ENCODE peak calls at places on chromosomes 7 and 10, in five cellular contexts. M, C, G, B and Y are unnamed samples.

GRCh38 chr10:3119796-3120459 is 52.6 kb downstream of the PFKP start:
- DNase-seq in C (peak; percentile 39), B (no peak), M (no peak), G (no peak), Y (no peak)

GRCh38 chr10:52479567-52479966 is 165.5 kb downstream of the DKK1 start:
- DNase-seq in B (no peak), M (no peak), C (peak; percentile 17), G (no peak), Y (no peak)

GRCh38 chr7:142485617-142486226 is 227.9 kb upstream of the PRSS58 start:
- DNase-seq in B (no peak), G (no peak), C (no peak), M (no peak), Y (no peak)

GRCh38 chr7:140316165-140316661 is 82.1 kb downstream of the SLC37A3 start:
- DNase-seq in B (no peak), M (peak; percentile 67), C (no peak), G (peak; percentile 62), Y (peak; percentile 58)

GRCh38 chr10:63209703-63210102 is 76.6 kb downstream of the NRBF2 start:
- DNase-seq in M (no peak), G (no peak), B (no peak), C (no peak), Y (no peak)

GRCh38 chr7:28889290-28889689 is 68.8 kb downstream of the TRIL start:
- DNase-seq in M (no peak), G (no peak), C (peak; percentile 17), B (no peak), Y (no peak)

GRCh38 chr7:121406-121805 is 71.0 kb upstream of the FAM20C start:
- DNase-seq in M (no peak), B (no peak), G (no peak), C (no peak), Y (no peak)

GRCh38 chr10:104639595-104640338 is 1.3 kb upstream of the SORCS3 start:
- DNase-seq in B (peak; percentile 30), M (no peak), C (peak; percentile 32), G (no peak), Y (no peak)

GRCh38 chr10:69407621-69408301 is 9.0 kb downstream of the TACR2 start:
- DNase-seq in C (peak; percentile 54), G (no peak), M (no peak), B (peak; percentile 60), Y (no peak)

GRCh38 chr7:30908681-30909080 is 3.0 kb upstream of the AQP1 start:
- DNase-seq in B (peak; percentile 34), G (no peak), C (peak; percentile 41), M (no peak), Y (no peak)

GRCh38 chr7:26440253-26440992 is 148.8 kb downstream of the SNX10 start:
- DNase-seq in M (no peak), C (no peak), B (no peak), G (no peak), Y (no peak)

GRCh38 chr7:138974675-138975237 is 6.4 kb downstream of the KIAA1549 start:
- DNase-seq in M (no peak), C (no peak), B (no peak), G (no peak), Y (no peak)

DNA sequence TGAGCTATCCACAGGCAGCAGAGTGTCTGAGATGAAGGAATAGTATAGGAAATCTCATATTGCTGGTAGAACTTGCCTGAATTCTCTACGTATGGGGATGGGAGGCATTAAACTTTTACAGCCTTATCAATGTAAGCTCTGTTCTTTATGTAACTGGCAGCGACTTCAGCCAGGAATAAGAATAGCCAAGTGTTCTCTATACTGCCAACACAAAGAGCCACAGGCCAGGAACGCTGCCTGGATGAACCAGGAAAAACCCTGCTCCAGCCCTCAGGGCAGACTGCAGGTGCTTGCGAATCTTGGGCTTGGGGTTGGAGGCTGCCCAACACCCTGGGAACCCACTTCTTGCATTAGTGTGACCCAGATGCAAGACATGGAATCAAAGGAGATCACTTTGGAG is 6.1 kb upstream of the OLAH start:
- DNase-seq in B (no peak), C (no peak), G (no peak), M (no peak), Y (no peak)
- TF ChIP-seq CTCF in B (no peak), C (no peak), G (no peak), M (no peak), Y (no peak)

DNA sequence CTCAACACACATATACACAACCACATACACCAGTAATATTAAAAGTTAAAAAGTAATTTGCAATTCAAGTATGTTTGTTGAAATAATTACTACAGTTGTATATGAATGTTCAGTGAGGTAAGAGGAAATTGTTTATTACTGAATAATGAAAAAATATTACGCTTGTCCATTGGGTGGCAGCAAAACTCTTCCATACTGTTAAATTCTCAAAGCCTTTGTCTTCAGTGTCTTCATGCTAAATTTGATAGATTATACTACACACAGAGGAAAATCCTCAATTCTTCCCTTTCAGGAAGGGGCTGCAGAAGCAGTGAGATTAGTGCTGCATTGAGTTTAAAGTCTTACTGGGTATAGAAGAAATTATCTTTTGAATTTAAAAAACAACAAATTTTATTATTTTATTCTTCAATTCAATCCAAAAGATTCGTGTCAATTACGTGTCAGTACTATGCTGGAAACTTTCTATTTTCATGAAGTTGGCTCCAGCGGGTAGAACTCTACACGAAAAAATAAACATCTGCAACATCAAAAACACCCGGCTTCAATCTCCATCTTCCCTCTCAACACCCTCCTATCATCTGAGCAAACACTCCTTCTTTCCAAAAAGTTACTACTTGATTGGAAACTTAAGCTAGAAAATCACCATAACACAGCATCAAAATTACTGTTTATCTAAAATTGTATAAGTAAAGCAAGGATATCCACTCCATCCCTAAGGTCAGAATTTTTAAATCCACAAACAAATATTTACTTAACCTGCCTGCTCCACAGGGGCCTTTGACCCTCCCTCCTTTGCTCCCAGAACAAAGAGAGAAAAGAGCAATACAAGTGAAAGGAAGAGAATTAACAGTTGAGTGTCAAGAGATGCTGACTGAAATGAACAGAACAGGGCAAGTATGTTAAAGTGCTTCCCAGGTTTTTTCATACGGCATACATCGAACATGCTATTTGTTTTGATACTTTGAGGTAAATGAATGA is 37.0 kb upstream of the TES start:
- DNase-seq in B (peak; percentile 29), M (no peak), C (peak; percentile 44), G (no peak), Y (no peak)
- TF ChIP-seq CTCF in B (peak; percentile 52), M (peak; percentile 46), C (peak; percentile 37), G (peak; percentile 70), Y (peak; percentile 29)

GRCh38 chr10:119246862-119247549 is 39.6 kb downstream of the GRK5 start:
- DNase-seq in M (peak; percentile 38), C (no peak), B (no peak), G (no peak), Y (no peak)
- TF ChIP-seq CTCF in M (peak; percentile 3), C (no peak), B (no peak), G (no peak), Y (no peak)

DNA sequence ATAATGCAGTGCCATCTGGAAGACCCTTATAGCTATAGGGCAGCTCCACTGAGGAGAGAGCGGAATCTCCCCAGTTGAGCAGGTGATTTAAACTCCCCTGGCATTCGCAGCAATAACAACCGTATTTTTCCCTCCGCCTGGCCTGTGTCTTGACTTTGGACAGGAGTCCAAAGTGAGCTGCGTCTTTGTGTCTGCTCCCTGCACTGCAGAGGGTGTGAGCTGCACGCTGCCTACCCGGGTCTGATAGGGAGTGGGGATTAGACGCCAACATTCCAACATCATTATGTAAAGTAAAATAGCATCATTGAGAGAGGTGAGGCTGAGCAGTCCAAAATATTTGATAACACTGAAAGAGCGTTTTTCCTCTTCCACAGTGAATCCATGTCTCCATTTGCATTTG is 68.5 kb downstream of the CELF2 start:
- DNase-seq in B (no peak), C (peak; percentile 51), M (peak; percentile 50), G (no peak), Y (no peak)
- TF ChIP-seq CTCF in B (no peak), C (no peak), M (no peak), G (no peak), Y (no peak)

DNA sequence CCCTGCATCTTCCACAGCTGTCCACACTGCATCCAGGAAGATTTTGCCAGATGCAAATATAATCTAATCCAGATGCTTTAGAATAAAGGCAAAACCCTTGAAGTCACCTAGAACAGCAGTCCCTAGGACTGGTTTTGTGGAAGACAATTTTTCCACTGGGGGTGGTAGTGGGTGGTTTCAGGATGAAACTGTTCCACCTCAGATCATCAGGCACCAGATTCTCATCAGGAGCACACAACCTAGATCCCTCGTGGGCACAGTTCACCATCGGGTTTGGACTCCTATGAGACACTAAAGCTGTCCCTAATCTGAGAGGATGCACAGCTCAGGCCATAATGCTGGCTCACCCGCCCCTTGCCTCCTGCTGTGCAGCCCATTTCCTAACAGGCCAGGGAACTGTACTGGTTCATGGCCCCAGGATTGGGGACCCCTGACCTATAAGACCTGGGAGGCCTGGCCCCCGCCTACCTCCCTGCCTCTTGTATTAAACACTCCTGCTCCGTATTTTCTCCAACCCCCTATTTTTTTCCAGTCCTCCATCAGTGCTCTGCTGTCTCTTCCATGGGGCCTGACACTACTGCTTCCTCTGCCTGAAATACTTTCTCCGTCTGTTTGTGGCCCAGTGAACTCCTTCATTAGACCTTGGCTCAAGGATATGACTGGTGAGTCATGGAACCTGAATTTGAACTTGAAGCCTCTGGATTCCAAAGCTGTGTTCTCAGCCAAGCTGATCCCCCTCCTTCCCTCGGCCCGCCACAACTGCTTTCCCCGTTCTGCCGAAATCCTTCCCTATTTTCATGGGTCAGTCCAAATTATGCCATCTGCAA is 79.9 kb upstream of the RHEB start:
- DNase-seq in C (no peak), G (no peak), M (peak; percentile 63), B (no peak), Y (no peak)
- TF ChIP-seq CTCF in C (peak; percentile 18), G (no peak), M (no peak), B (no peak), Y (no peak)

GRCh38 chr7:80060218-80060806 is 74.3 kb upstream of the GNAI1 start:
- DNase-seq in G (no peak), M (no peak), C (peak; percentile 49), B (peak; percentile 32), Y (no peak)
- TF ChIP-seq CTCF in G (peak; percentile 61), M (peak; percentile 47), C (peak; percentile 40), B (peak; percentile 15), Y (no peak)

DNA sequence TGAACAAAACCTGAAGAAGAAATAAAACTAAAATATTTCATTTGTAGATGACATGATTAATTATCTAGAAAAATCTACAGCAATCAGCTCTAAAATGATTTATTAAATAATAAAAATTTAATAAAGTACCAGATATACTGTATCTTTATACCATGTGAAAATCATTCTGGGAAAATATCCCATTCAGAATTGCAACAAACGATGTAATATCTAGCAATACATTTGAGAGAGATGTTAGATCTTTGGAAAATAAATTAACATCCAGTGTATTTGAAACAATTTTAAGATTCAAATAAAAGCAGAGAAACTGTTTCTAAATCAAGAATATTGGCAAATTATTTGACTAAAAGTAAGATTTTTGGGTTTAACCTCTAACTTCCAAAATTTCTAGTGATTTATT is 62.2 kb downstream of the ZEB1 start:
- DNase-seq in B (no peak), M (no peak), C (no peak), G (no peak), Y (no peak)
- TF ChIP-seq CTCF in B (no peak), M (no peak), C (no peak), G (no peak), Y (no peak)

GRCh38 chr10:43686414-43686813 is 37.7 kb upstream of the ZNF32 start:
- DNase-seq in M (no peak), G (no peak), B (no peak), C (no peak), Y (no peak)
- TF ChIP-seq CTCF in M (no peak), G (no peak), B (peak; percentile 27), C (peak; percentile 14), Y (no peak)

DNA sequence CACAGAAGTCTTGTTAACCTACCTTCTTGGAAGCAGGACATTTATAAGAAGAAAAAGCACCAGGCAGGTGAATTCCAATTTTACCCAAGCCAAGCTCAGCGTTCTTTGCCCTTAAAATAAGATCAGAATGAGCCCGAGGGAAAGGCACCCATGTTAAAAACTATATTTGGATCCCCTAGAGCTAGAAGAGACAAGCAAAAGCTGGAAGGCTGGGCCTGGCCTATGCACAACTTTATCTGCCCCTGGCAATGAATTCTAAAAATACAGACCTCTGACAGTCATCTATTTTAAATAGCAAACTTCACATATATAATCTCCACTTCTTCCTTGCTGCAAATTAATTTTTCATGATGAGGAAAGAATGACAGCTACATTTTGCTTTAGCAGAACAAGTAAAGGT is 180.9 kb downstream of the FGFR2 start:
- DNase-seq in C (no peak), B (no peak), M (no peak), G (no peak), Y (no peak)
- TF ChIP-seq CTCF in C (no peak), B (no peak), M (no peak), G (no peak), Y (no peak)